ENCODE peak calls at places on chromosomes 12 and 14, in eight cellular contexts. C is upper lobe of left lung; W is stomach; E is heart right ventricle; J is WERI-Rb-1; A is GM23248; Y is CD8-positive, alpha-beta T cell; K is astrocyte of the spinal cord. H is an unnamed sample.

GRCh38 chr12:102300824-102301461 is 103.3 kb upstream of the PMCH start:
- DNase-seq in Y (no peak), K (peak), W (no peak), E (no peak), A (peak), J (peak), C (no peak), H (peak)

GRCh38 chr12:14771651-14772137 is 31.6 kb downstream of the WBP11 start:
- DNase-seq in Y (peak), J (no peak), E (no peak), A (peak), W (no peak), K (no peak), C (no peak), H (no peak)

GRCh38 chr12:5622280-5622679 is 190.4 kb downstream of the NTF3 start:
- DNase-seq in K (no peak), W (no peak), J (no peak), E (no peak), A (no peak), Y (no peak), C (no peak), H (no peak)

GRCh38 chr14:38567728-38568127 is 311.8 kb upstream of the CLEC14A start:
- DNase-seq in J (no peak), A (no peak), Y (no peak), W (no peak), E (no peak), C (no peak), K (no peak), H (no peak)

GRCh38 chr12:89370850-89371249 is 18.5 kb upstream of the DUSP6 start:
- DNase-seq in J (peak), Y (no peak), K (peak), E (no peak), W (no peak), C (no peak), A (peak), H (peak)

GRCh38 chr12:84660139-84660538 is 252.5 kb downstream of the SLC6A15 start:
- DNase-seq in J (no peak), W (no peak), C (no peak), E (no peak), Y (no peak), A (no peak), K (no peak), H (no peak)

GRCh38 chr12:68958337-68958736 is 25.4 kb upstream of the CPM start:
- DNase-seq in Y (no peak), K (no peak), J (no peak), W (no peak), A (no peak), E (no peak), C (no peak), H (no peak)

GRCh38 chr12:122889658-122890561 is 6.0 kb downstream of the VPS37B start:
- DNase-seq in E (no peak), A (no peak), C (no peak), K (no peak), W (no peak), Y (no peak), J (no peak), H (no peak)

GRCh38 chr12:19799886-19800602 is 360.8 kb downstream of the AEBP2 start:
- DNase-seq in J (no peak), C (no peak), Y (no peak), W (no peak), E (no peak), A (no peak), K (peak), H (peak)

GRCh38 chr14:49306152-49306751 is 279.9 kb downstream of the RPS29 start:
- DNase-seq in J (no peak), E (no peak), C (no peak), A (peak), Y (no peak), W (no peak), K (peak), H (peak)

GRCh38 chr12:94074970-94075695 is 73.2 kb upstream of the PLXNC1 start:
- DNase-seq in C (peak), K (peak), J (peak), Y (no peak), E (peak), W (peak), A (peak), H (peak)

GRCh38 chr12:3698218-3698974 is 54.5 kb downstream of the CRACR2A start:
- DNase-seq in C (no peak), W (no peak), K (peak), A (peak), E (no peak), Y (no peak), J (peak), H (peak)

GRCh38 chr12:57230381-57231155 is 1.1 kb downstream of the SHMT2 start:
- DNase-seq in J (no peak), W (no peak), K (no peak), E (peak), C (no peak), A (peak), Y (no peak), H (peak)

GRCh38 chr14:21748869-21749303 is 75.3 kb upstream of the OR4E1 start:
- DNase-seq in C (peak), Y (peak), J (peak), W (no peak), E (no peak), K (peak), A (peak), H (peak)
- H3K4me3 ChIP-seq in C (no peak), Y (no peak), J (no peak), W (no peak), E (no peak), K (no peak), A (no peak), H (no peak)

DNA sequence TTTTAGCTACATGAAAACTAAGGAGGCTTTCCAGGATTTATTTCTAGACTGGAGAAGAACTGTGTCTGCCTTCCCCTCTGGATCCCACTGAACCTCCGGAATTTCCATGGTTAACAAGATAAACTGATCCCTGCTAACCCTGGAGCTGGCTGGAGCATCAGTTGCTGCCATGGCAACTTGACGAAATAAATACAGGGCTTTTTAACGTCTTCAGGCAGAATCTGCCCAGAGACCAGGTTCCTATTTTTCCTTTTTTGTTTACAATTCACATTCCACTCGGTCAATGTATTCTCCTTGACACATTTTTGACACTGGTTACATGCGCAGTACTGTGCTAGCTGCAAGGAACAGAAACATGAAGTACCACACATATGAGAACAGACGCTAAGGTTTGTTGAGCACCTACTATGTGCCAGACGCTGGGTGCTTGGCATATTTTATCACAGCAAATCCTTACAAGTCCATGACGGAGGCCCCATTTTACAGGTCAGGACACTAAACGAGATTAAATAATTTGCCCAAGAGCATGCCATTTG is 1.7 kb downstream of the C14orf132 start:
- DNase-seq in J (no peak), K (no peak), A (peak), W (no peak), C (no peak), E (no peak), Y (no peak), H (peak)
- H3K4me3 ChIP-seq in J (no peak), K (no peak), A (peak), W (peak), C (no peak), E (no peak), Y (no peak), H (peak)

GRCh38 chr12:12964255-12964654 is 12.3 kb upstream of the GPRC5D start:
- DNase-seq in Y (no peak), E (no peak), K (no peak), J (no peak), W (no peak), C (no peak), A (no peak), H (no peak)

DNA sequence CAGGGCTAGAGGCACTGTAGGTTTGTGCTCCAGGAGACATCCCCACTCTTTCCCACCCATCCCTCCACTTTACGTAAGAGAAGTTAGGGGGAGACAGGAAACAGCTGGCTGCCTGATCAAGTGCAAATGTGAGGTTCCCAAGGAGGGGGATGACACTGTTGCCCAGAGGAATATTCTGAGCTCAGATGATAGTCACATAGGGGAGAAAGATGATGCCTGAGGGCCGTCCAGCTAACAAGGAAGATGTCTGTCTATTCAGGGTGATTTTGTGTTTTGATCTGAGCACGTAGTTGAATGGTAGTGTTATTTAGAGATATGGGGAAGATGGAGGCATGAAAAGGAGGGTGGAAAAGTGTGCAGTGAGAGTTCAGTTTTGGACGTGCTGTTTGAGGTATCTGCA is 13.9 kb upstream of the GPRC5D start:
- DNase-seq in C (no peak), E (no peak), J (no peak), W (no peak), K (no peak), A (no peak), Y (no peak), H (no peak)
- H3K4me3 ChIP-seq in C (no peak), E (no peak), J (no peak), W (no peak), K (no peak), A (no peak), Y (no peak), H (no peak)

GRCh38 chr14:68655961-68656360 is 136.9 kb downstream of the ZFP36L1 start:
- DNase-seq in A (no peak), E (no peak), K (no peak), J (peak), W (no peak), C (no peak), Y (no peak), H (no peak)

GRCh38 chr14:68656452-68656851 is 136.4 kb downstream of the ZFP36L1 start:
- DNase-seq in W (no peak), J (no peak), Y (no peak), E (no peak), K (no peak), C (no peak), A (no peak), H (no peak)

GRCh38 chr14:68659021-68659931 is 133.6 kb downstream of the ZFP36L1 start:
- DNase-seq in A (peak), W (no peak), Y (no peak), K (peak), J (peak), C (no peak), E (no peak), H (no peak)

GRCh38 chr14:68658029-68658509 is 134.8 kb downstream of the ZFP36L1 start:
- DNase-seq in W (no peak), Y (no peak), J (no peak), E (no peak), K (no peak), A (no peak), C (no peak), H (no peak)

DNA sequence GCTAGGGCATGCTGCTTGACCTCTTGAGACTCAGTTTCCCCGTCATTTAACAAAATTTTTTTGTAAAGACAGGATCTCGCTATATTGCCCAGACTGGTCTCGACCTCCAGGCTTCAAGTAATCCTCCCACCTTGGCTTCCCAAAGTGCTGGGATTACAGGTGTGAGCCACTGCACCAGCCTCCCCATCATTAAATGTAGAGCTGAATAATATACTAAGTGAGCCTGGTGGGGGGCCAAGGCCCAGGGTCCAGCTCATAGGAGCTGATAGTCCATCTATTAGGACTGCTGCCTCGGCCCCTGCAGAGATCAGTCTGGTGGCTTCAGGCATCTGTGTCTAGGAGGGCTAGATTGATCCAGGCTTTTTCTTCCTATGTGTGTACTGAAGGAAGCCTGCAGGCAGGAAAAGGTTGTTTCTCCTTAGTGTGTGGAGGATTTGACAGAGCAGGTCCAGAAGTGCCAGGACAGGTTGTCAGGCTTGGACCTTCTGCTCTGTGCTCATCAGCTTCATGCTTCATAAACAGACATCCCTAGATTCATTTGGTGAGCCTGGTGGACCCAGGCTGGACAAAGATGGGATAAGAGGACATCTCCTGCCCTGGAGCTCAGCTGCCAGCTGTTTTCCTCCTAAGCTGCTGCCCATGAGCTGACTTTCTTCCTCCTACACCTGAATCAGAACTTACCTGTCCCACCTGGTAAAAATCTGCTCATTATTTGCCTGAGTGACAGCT is 135.4 kb downstream of the ZFP36L1 start:
- DNase-seq in A (no peak), C (no peak), Y (no peak), J (no peak), K (no peak), W (no peak), E (no peak), H (no peak)
- H3K4me3 ChIP-seq in A (no peak), C (no peak), Y (no peak), J (no peak), K (no peak), W (no peak), E (no peak), H (no peak)